ENCODE peak calls at places on chromosomes 12 and 14, in seven cellular contexts. B, Q, E, G, M, D and T are unnamed samples.

GRCh38 chr14:81427348-81428058 is 27.4 kb upstream of the STON2 start:
- DNase-seq in B (no peak), Q (no peak), E (peak), G (no peak), M (no peak), D (peak), T (no peak)

GRCh38 chr12:130456375-130457199 is 118.9 kb downstream of the PIWIL1 start:
- DNase-seq in B (no peak), Q (no peak), E (no peak), G (no peak), M (no peak), D (no peak), T (no peak)

GRCh38 chr12:7123806-7124519 is 4.7 kb downstream of the RBP5 start:
- DNase-seq in B (peak), Q (no peak), E (no peak), G (no peak), M (no peak), D (no peak), T (no peak)

GRCh38 chr12:108906971-108907370 is 27.1 kb downstream of the DAO start:
- DNase-seq in B (no peak), Q (no peak), E (no peak), G (no peak), M (no peak), D (no peak), T (no peak)

GRCh38 chr14:91186515-91187066 is 57.9 kb downstream of the GPR68 start:
- DNase-seq in B (no peak), Q (no peak), E (no peak), G (peak), M (no peak), D (no peak), T (no peak)

GRCh38 chr12:116539905-116540482 is 19.2 kb upstream of the MAP1LC3B2 start:
- DNase-seq in B (no peak), Q (no peak), E (peak), G (peak), M (no peak), D (peak), T (peak)

GRCh38 chr14:102086346-102086971 is 385 bp downstream of the HSP90AA1 start:
- DNase-seq in B (no peak), Q (peak), E (peak), G (peak), M (no peak), D (peak), T (peak)

GRCh38 chr14:96251656-96252155 is 4.3 kb upstream of the BDKRB1 start:
- DNase-seq in B (no peak), Q (no peak), E (no peak), G (no peak), M (no peak), D (no peak), T (no peak)

GRCh38 chr12:94994312-94994711 is 9.2 kb downstream of the NDUFA12 start:
- DNase-seq in B (no peak), Q (no peak), E (no peak), G (peak), M (no peak), D (no peak), T (peak)

GRCh38 chr12:99852666-99853065 is 132.1 kb downstream of the ANKS1B start:
- DNase-seq in B (no peak), Q (no peak), E (peak), G (no peak), M (no peak), D (no peak), T (no peak)

GRCh38 chr14:99562848-99563748 is 40.9 kb downstream of the CCDC85C start:
- DNase-seq in B (peak), Q (no peak), E (peak), G (no peak), M (peak), D (peak), T (peak)

GRCh38 chr12:113347-113746 is 46.8 kb downstream of the IQSEC3 start:
- DNase-seq in B (no peak), Q (no peak), E (no peak), G (no peak), M (no peak), D (no peak), T (no peak)

GRCh38 chr14:70641548-70642312 is at the start of gene TTC9:
- DNase-seq in B (no peak), Q (no peak), E (peak), G (no peak), M (peak), D (no peak), T (no peak)

GRCh38 chr14:77989441-77989891 is 180.7 kb upstream of the NRXN3 start:
- DNase-seq in B (no peak), Q (no peak), E (peak), G (no peak), M (no peak), D (no peak), T (no peak)

GRCh38 chr14:45998554-45998953 is 653.0 kb downstream of the RPL10L start:
- DNase-seq in B (no peak), Q (no peak), E (no peak), G (no peak), M (no peak), D (no peak), T (no peak)

GRCh38 chr12:2429032-2429431 is 365.7 kb upstream of the FKBP4 start:
- DNase-seq in B (no peak), Q (no peak), E (no peak), G (no peak), M (no peak), D (no peak), T (no peak)

GRCh38 chr12:31250179-31250578 is 75.8 kb downstream of the SINHCAF start:
- DNase-seq in B (no peak), Q (no peak), E (peak), G (no peak), M (no peak), D (no peak), T (no peak)

GRCh38 chr12:31246470-31246850 is 79.5 kb downstream of the SINHCAF start:
- DNase-seq in B (no peak), Q (no peak), E (no peak), G (peak), M (no peak), D (no peak), T (peak)

GRCh38 chr12:31248815-31249214 is 77.1 kb downstream of the SINHCAF start:
- DNase-seq in B (no peak), Q (no peak), E (no peak), G (no peak), M (no peak), D (no peak), T (no peak)

DNA sequence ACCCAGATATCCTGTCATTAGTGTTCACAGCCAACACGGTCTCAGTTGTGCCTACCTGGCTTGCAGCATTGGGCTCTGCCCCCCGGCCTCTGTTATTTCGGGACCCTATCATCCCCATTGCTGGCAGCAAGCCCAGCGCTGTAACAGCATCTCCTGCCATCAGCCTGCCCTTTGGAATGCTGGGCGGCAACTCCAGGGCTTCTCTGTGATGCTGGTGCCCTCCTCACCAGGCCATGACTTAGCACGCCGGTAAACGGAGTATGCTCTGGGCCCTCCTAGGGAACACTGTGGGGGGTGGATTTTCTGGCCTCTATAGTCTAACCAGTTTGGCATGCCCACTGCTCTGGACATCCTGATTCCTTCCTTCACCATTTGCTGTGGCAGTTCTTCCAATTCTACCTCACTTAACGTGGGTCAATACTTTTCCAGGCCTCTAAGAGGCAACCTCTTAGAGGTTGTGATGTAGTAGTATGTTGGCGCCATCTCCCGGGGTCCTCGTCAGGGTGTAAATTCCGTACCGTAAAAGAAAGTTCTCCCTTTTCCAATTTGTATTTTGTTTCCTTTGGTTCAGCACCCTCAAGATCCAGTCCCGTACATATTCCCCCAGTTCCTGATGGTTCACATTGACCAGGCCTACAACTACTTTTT is 80.0 kb downstream of the SINHCAF start:
- DNase-seq in B (no peak), Q (no peak), E (peak), G (no peak), M (no peak), D (no peak), T (no peak)
- TF ChIP-seq CTCF in B (peak), Q (no peak), E (peak), G (peak), M (no peak), D (no peak), T (no peak)

GRCh38 chr14:60251877-60252276 is 2.9 kb downstream of the PPM1A start:
- DNase-seq in B (no peak), Q (no peak), E (no peak), G (peak), M (no peak), D (no peak), T (no peak)
- TF ChIP-seq CTCF in B (no peak), Q (no peak), E (no peak), G (no peak), M (no peak), D (no peak), T (no peak)

GRCh38 chr12:118140825-118141224 is 4.9 kb downstream of the PEBP1 start:
- DNase-seq in B (no peak), Q (no peak), E (no peak), G (no peak), M (no peak), D (no peak), T (no peak)

GRCh38 chr12:118145798-118146156 is 9.9 kb downstream of the PEBP1 start:
- DNase-seq in B (no peak), Q (no peak), E (no peak), G (no peak), M (no peak), D (no peak), T (no peak)

GRCh38 chr12:118144499-118144898 is 8.6 kb downstream of the PEBP1 start:
- DNase-seq in B (no peak), Q (no peak), E (no peak), G (no peak), M (no peak), D (no peak), T (no peak)

GRCh38 chr12:118148287-118148686 is 12.4 kb downstream of the PEBP1 start:
- DNase-seq in B (no peak), Q (no peak), E (no peak), G (no peak), M (no peak), D (no peak), T (no peak)

GRCh38 chr12:118145113-118145797 is 9.3 kb downstream of the PEBP1 start:
- DNase-seq in B (no peak), Q (no peak), E (no peak), G (no peak), M (no peak), D (no peak), T (no peak)
- TF ChIP-seq CTCF in B (no peak), Q (no peak), E (no peak), G (no peak), M (no peak), D (no peak), T (no peak)

GRCh38 chr12:23217158-23217557 is 592.2 kb downstream of the ETNK1 start:
- DNase-seq in B (no peak), Q (no peak), E (no peak), G (peak), M (no peak), D (no peak), T (no peak)

GRCh38 chr12:23222801-23223200 is 597.8 kb downstream of the ETNK1 start:
- DNase-seq in B (no peak), Q (no peak), E (no peak), G (no peak), M (no peak), D (no peak), T (no peak)

GRCh38 chr12:23221926-23222325 is 597.0 kb downstream of the ETNK1 start:
- DNase-seq in B (no peak), Q (no peak), E (no peak), G (no peak), M (no peak), D (no peak), T (no peak)

GRCh38 chr12:23217716-23218115 is 592.7 kb downstream of the ETNK1 start:
- DNase-seq in B (no peak), Q (no peak), E (no peak), G (no peak), M (no peak), D (no peak), T (no peak)

GRCh38 chr12:23221066-23221465 is 596.1 kb downstream of the ETNK1 start:
- DNase-seq in B (no peak), Q (no peak), E (peak), G (peak), M (peak), D (no peak), T (peak)
- TF ChIP-seq CTCF in B (peak), Q (no peak), E (peak), G (peak), M (no peak), D (no peak), T (peak)

GRCh38 chr12:103765322-103765721 is 75.7 kb downstream of the NT5DC3 start:
- DNase-seq in B (no peak), Q (no peak), E (no peak), G (no peak), M (no peak), D (no peak), T (no peak)

GRCh38 chr12:103766028-103766427 is 75.0 kb downstream of the NT5DC3 start:
- DNase-seq in B (no peak), Q (no peak), E (no peak), G (no peak), M (no peak), D (no peak), T (no peak)

GRCh38 chr12:103771466-103771865 is 69.6 kb downstream of the NT5DC3 start:
- DNase-seq in B (peak), Q (no peak), E (peak), G (peak), M (peak), D (peak), T (peak)

GRCh38 chr12:103769240-103769945 is 71.6 kb downstream of the NT5DC3 start:
- DNase-seq in B (no peak), Q (no peak), E (peak), G (no peak), M (no peak), D (no peak), T (no peak)

DNA sequence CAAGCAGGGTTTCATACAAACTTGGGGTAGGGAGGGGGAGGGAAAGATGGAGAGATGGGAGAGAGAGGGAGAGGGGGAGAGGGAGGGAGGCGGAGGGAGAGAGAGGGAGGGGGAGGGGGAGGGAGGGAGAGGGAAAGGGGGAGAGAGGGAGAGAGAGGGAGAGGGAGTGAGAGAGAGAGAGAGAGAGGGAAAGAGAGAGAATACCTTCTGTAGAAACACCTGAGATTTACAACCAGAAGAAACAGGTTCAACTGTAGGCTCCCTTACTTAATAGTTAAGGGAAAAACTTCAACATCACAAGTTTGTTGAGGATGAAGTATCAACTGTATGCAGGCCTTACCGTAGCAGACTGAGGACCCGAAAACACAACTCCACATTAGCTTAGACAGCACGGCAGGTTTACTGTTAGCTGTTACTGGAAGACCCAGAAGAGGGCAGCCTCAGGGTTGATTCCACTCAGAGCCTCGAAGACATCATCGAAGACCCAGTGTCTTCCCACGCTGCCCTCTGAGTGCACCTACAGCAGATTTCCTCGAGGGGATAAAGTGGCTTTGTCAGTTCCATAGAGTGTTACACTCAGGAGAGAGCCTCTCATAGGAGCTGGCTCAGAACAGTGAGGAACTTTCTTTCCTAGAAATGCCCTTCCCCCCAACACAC is 72.4 kb downstream of the NT5DC3 start:
- DNase-seq in B (no peak), Q (no peak), E (peak), G (no peak), M (no peak), D (no peak), T (no peak)
- TF ChIP-seq CTCF in B (no peak), Q (no peak), E (peak), G (no peak), M (no peak), D (no peak), T (no peak)

DNA sequence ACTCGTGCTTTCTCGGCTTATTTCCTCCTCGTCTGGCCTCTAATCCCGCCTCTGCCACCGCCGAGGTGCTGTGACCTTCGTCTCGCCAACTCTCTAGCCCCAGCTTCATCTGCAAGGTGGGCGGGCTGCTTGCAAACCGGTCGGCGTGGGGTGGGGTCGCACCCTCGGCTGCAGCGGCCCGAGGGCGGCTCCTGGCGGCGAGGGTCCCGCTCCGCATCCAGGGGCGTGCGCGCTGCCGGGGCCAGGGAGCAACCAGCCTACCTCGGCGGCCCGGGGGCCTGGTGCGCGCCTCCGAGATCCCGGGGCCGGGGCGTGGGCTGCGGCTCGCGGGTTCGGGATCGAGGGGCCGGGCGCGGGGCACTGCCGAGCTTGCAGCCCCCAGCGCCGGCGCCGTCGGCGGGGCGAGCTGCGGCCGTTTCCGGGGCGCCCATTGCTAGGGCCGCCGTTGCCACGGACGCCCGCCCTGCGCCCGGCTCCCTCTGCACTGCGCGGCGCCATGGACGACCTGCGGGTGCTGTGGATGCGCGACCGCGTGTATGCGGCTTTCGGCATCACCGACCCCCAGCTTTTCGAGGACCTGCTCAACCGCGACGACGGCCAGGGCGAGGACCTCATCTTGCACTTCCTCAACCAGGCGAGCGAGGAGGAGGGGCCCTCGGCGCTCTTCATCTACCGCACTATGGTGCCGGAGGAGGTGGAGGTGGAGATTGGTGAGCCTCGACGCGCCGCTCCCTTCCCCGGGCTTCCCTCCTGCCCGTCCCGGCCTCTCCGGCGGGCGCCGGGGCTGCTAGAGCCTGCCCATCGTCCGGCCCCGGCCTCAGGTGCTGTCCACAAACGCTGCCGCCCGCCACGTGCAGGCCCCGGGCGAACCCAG is at the start of gene DNAH10:
- DNase-seq in B (peak), Q (peak), E (peak), G (no peak), M (peak), D (no peak), T (no peak)
- TF ChIP-seq CTCF in B (peak), Q (no peak), E (peak), G (peak), M (peak), D (no peak), T (no peak)